ENCODE peak calls at places on chromosomes 5 and 9, in four cellular contexts. One of them, this sample, is unnamed.

GRCh38 chr5:55601209-55601618 is 66.5 kb upstream of the PLPP1 start:
- DNase-seq in CD8-positive, alpha-beta memory T cell: no peak
- DNase-seq in H54: peak
- DNase-seq in A549: peak
- DNase-seq in this sample: peak

GRCh38 chr5:88235346-88235745 is 33.3 kb downstream of the TMEM161B start:
- DNase-seq in A549: no peak
- DNase-seq in CD8-positive, alpha-beta memory T cell: no peak
- DNase-seq in H54: no peak
- DNase-seq in this sample: no peak

GRCh38 chr5:42772265-42772993 is 15.8 kb downstream of the CCDC152 start:
- DNase-seq in A549: no peak
- DNase-seq in CD8-positive, alpha-beta memory T cell: no peak
- DNase-seq in H54: no peak
- DNase-seq in this sample: no peak

GRCh38 chr5:80064124-80064523 is 29.0 kb downstream of the THBS4 start:
- DNase-seq in CD8-positive, alpha-beta memory T cell: no peak
- DNase-seq in A549: no peak
- DNase-seq in H54: no peak
- DNase-seq in this sample: no peak

GRCh38 chr5:132668706-132669454 is 4.9 kb upstream of the IL4 start:
- DNase-seq in H54: no peak
- DNase-seq in CD8-positive, alpha-beta memory T cell: no peak
- DNase-seq in A549: no peak
- DNase-seq in this sample: no peak

GRCh38 chr5:1564182-1564748 is 40.5 kb upstream of the LPCAT1 start:
- DNase-seq in H54: peak
- DNase-seq in A549: no peak
- DNase-seq in CD8-positive, alpha-beta memory T cell: no peak
- DNase-seq in this sample: peak

GRCh38 chr9:137046094-137046787 is at the start of gene NPDC1:
- DNase-seq in A549: peak
- DNase-seq in H54: peak
- DNase-seq in CD8-positive, alpha-beta memory T cell: peak
- DNase-seq in this sample: peak

GRCh38 chr5:148393390-148393741 is 9.6 kb downstream of the FBXO38 start:
- DNase-seq in CD8-positive, alpha-beta memory T cell: no peak
- DNase-seq in H54: no peak
- DNase-seq in A549: no peak
- DNase-seq in this sample: no peak

GRCh38 chr5:51466214-51466613 is 83.0 kb downstream of the ISL1 start:
- DNase-seq in CD8-positive, alpha-beta memory T cell: no peak
- DNase-seq in A549: no peak
- DNase-seq in H54: no peak
- DNase-seq in this sample: no peak

GRCh38 chr5:10633271-10634049 is 69.6 kb downstream of the ANKRD33B start:
- DNase-seq in CD8-positive, alpha-beta memory T cell: peak
- DNase-seq in A549: no peak
- DNase-seq in H54: no peak
- DNase-seq in this sample: no peak

GRCh38 chr5:57600321-57600720 is 117.7 kb upstream of the ACTBL2 start:
- DNase-seq in CD8-positive, alpha-beta memory T cell: no peak
- DNase-seq in A549: no peak
- DNase-seq in H54: no peak
- DNase-seq in this sample: no peak

This sample was measured in left ventricle myocardium inferior.